ENCODE peak calls at places on chromosomes 1 and 21, in four cellular contexts. H is HCT116, X is H9, D is SK-N-SH. Y is an unnamed sample.
A peak's percentile ranks its signal among the peaks of the same experiment; 100 is the strongest.

GRCh38 chr1:18901147-18901951 is 1.0 kb downstream of the ALDH4A1 start:
- DNase-seq in X (no peak), D (no peak), H (no peak), Y (no peak)

GRCh38 chr1:3745590-3746381 is 6.5 kb upstream of the CCDC27 start:
- DNase-seq in D (no peak), X (no peak), H (no peak), Y (no peak)

GRCh38 chr1:220878223-220879081 is 791 bp upstream of the HLX start:
- DNase-seq in X (no peak), H (no peak), D (no peak), Y (no peak)

GRCh38 chr21:37072239-37072987 is 458 bp downstream of the PIGP start:
- DNase-seq in D (no peak), H (no peak), X (no peak), Y (no peak)

GRCh38 chr1:7069888-7070287 is 284.6 kb downstream of the CAMTA1 start:
- DNase-seq in H (no peak), D (peak; percentile 63), X (peak; percentile 79), Y (peak; percentile 37)

GRCh38 chr1:225762444-225762843 is 15.2 kb upstream of the SRP9 start:
- DNase-seq in X (no peak), H (no peak), D (no peak), Y (no peak)

GRCh38 chr1:221837886-221838285 is 96.0 kb upstream of the DUSP10 start:
- DNase-seq in H (no peak), D (no peak), X (no peak), Y (no peak)

GRCh38 chr1:21511579-21512522 is 2.6 kb downstream of the ALPL start:
- DNase-seq in D (no peak), X (no peak), H (no peak), Y (no peak)

GRCh38 chr1:150808134-150808533 is at the start of gene CTSK:
- DNase-seq in H (no peak), X (no peak), D (no peak), Y (no peak)

GRCh38 chr1:180182721-180183311 is 28.1 kb downstream of the QSOX1 start:
- DNase-seq in H (no peak), X (no peak), D (no peak), Y (no peak)

GRCh38 chr1:2312196-2312588 is 79.2 kb downstream of the MORN1 start:
- DNase-seq in D (no peak), X (no peak), H (no peak), Y (no peak)

GRCh38 chr1:214022229-214022791 is 34.5 kb downstream of the PROX1 start:
- DNase-seq in D (no peak), H (no peak), X (no peak), Y (no peak)

GRCh38 chr1:223776075-223776814 is 63.9 kb downstream of the CAPN2 start:
- DNase-seq in H (peak; percentile 38), X (no peak), D (no peak), Y (no peak)

GRCh38 chr1:180231506-180232420 is 1.7 kb downstream of the LHX4 start:
- DNase-seq in H (peak; percentile 53), X (peak; percentile 76), D (peak; percentile 61), Y (no peak)

GRCh38 chr1:54299037-54299436 is 99.1 kb downstream of the MRPL37 start:
- DNase-seq in X (no peak), D (no peak), H (no peak), Y (peak; percentile 37)

GRCh38 chr1:6688001-6688400 is 13.6 kb downstream of the DNAJC11 start:
- DNase-seq in D (no peak), H (no peak), X (no peak), Y (no peak)

GRCh38 chr21:32134441-32135159 is 144.2 kb downstream of the MIS18A start:
- DNase-seq in X (peak; percentile 24), D (no peak), H (no peak), Y (no peak)

GRCh38 chr1:20440785-20441200 is 45.2 kb downstream of the CAMK2N1 start:
- DNase-seq in X (peak; percentile 83), D (peak; percentile 80), H (peak; percentile 77), Y (peak; percentile 46)

GRCh38 chr1:58799080-58799479 is 15.2 kb upstream of the JUN start:
- DNase-seq in H (no peak), X (no peak), D (no peak), Y (no peak)

GRCh38 chr21:46207920-46208571 is 20.5 kb downstream of the LSS start:
- DNase-seq in D (no peak), X (no peak), H (no peak), Y (no peak)

GRCh38 chr1:206419250-206419649 is 51.0 kb upstream of the IKBKE start:
- DNase-seq in D (no peak), X (no peak), H (no peak), Y (no peak)

GRCh38 chr1:3404301-3404700 is 50.2 kb upstream of the ARHGEF16 start:
- DNase-seq in X (no peak), H (no peak), D (no peak), Y (no peak)

GRCh38 chr1:32465541-32466002 is 700 bp downstream of the ZBTB8B start:
- DNase-seq in H (no peak), X (no peak), D (no peak), Y (no peak)

GRCh38 chr1:15543589-15544568 is 17.2 kb downstream of the DNAJC16 start:
- DNase-seq in X (no peak), D (no peak), H (no peak), Y (no peak)

GRCh38 chr1:56715161-56715560 is 70.0 kb downstream of the PRKAA2 start:
- DNase-seq in H (no peak), D (no peak), X (no peak), Y (no peak)

GRCh38 chr1:1929639-1930545 is 10.8 kb upstream of the TMEM52 start:
- DNase-seq in D (no peak), H (no peak), X (no peak), Y (no peak)

GRCh38 chr1:11248169-11248568 is 14.2 kb downstream of the MTOR start:
- DNase-seq in H (no peak), X (peak; percentile 39), D (no peak), Y (no peak)

GRCh38 chr1:20634594-20635084 is 1.4 kb downstream of the PINK1 start:
- DNase-seq in X (peak; percentile 78), D (peak; percentile 55), H (no peak), Y (no peak)

GRCh38 chr21:45893166-45894106 is 88.1 kb upstream of the COL6A1 start:
- DNase-seq in X (no peak), H (no peak), D (peak; percentile 85), Y (no peak)

GRCh38 chr1:169860187-169860586 is 33.5 kb downstream of the SCYL3 start:
- DNase-seq in D (no peak), X (no peak), H (no peak), Y (no peak)

GRCh38 chr1:71521655-71522264 is 440.9 kb upstream of the ZRANB2 start:
- DNase-seq in D (peak; percentile 47), H (no peak), X (no peak), Y (peak; percentile 8)

GRCh38 chr1:15952317-15953258 is 23.3 kb downstream of the ZBTB17 start:
- DNase-seq in D (no peak), X (no peak), H (peak; percentile 38), Y (no peak)

GRCh38 chr1:12405325-12406217 is 175.7 kb downstream of the VPS13D start:
- DNase-seq in H (no peak), X (no peak), D (no peak), Y (no peak)

DNA sequence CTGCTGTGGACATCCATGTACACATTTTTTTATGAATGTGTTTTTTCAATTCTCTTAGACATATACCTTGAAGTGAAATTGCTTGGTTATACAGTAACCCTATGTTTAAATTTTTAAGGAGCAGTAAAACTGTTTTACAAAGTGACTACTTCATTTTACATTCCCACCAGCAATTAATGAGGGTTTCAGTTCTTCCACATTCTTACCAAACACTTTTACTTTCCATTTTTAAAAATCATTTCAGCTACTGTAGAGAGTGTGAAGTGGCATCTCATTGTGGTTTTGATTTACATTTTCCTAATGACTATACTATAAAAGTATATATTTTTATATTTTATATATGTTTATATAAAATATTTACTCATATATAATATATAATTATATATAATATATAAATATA is 1221.5 kb downstream of the PLA2G4A start:
- DNase-seq in D (no peak), H (no peak), X (no peak), Y (no peak)
- H2AFZ ChIP-seq in D (no peak overlapping the region), H (peak overlapping the region; percentile 72), X (no peak overlapping the region), Y (no peak overlapping the region)

DNA sequence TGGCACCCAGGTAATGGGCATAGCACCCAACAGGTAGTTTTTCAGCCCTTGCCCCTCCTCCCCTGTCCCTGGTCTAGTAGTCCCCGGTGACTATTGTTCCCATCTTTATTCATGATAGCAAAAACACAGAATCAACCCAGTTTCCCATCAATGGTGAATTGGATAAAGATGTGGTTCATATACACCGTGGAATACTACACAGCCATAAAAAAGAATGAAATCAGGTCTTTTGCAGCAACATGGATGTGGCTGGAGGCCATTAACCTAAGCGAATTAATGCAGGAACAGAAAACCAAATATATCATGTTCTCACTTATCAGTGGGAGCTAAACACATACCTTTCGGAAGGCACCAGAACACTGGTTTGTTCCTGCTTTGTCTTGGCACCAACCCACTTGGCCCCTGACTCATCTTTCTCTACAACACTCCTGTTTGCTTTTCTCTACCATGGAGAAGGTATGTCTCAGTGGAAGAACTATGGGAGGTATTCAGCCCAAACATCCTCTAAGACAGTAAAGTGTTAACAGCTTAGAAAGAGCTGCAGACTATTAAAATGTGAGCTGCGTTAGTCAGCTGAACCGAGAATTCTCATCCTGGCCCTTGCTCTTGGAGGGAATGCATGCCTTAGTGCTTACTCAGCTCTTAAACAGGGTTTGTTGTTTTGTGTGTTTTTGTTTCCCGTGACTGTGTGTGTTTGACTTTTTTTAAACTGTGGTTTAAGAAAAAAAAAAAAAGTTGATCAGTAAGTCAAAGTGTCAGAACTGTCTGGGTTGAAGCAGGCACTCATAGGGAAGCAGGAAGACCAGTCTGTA is 203.0 kb downstream of the TOMM20 start:
- DNase-seq in D (no peak), H (peak; percentile 46), X (peak; percentile 29), Y (no peak)
- H2AFZ ChIP-seq in D (no peak overlapping the region), H (no peak overlapping the region), X (no peak overlapping the region), Y (peak overlapping the region; percentile 76)

GRCh38 chr1:41486892-41487728 is 2.6 kb upstream of the EDN2 start:
- DNase-seq in X (peak; percentile 59), D (no peak), H (no peak), Y (peak; percentile 62)
- H2AFZ ChIP-seq in X (no peak overlapping the region), D (no peak overlapping the region), H (no peak overlapping the region), Y (peak overlapping the region; percentile 76)

GRCh38 chr1:160778976-160779375 is 17.0 kb upstream of the LY9 start:
- DNase-seq in X (no peak), D (no peak), H (no peak), Y (no peak)

GRCh38 chr1:160779662-160780397 is 16.1 kb upstream of the LY9 start:
- DNase-seq in H (peak; percentile 72), D (peak; percentile 47), X (peak; percentile 82), Y (no peak)

GRCh38 chr1:160780398-160780755 is 15.6 kb upstream of the LY9 start:
- DNase-seq in D (no peak), H (no peak), X (no peak), Y (no peak)

GRCh38 chr1:160781914-160782689 is 13.9 kb upstream of the LY9 start:
- DNase-seq in X (no peak), H (no peak), D (no peak), Y (no peak)

DNA sequence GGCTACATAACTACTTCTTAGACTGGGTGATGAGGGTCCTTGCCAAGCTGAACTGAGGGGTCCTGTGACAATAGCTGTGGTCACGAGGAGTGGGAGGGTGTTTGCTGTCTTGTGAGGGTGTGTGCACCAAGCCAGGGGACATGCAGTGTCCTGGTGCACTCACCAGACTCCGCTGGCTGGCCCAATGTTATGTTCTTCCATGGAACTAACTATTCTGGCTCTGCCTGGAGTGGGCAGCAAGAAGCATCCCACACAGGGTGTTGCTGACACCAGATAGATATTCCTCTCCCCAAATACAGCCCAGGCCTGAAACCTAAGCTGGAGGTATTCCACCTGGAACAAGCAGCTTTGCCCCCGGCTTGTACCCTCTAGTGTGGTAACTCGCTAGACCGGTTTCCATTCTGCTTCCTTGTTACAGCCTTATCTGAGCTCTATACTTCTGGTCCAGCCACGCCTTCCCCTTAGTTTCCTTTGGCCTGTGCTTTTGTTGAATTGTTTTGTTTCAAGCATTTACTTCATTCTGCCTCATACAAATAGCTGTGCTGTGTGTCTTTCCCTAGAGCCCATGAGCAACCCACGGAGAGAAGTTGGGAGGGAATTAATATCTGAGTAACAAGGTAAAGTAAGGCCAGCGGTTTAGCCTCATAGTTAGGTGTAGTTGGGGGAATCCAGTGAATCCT is 14.7 kb upstream of the LY9 start:
- DNase-seq in X (no peak), D (no peak), H (no peak), Y (no peak)
- H2AFZ ChIP-seq in X (no peak overlapping the region), D (no peak overlapping the region), H (no peak overlapping the region), Y (no peak overlapping the region)